ENCODE peak calls at places on chromosomes 16 and 17, in ten cellular contexts. V, Z, W, D, T, J, Y, O, S and K are unnamed samples.
A peak's percentile ranks its signal among the peaks of the same experiment; 100 is the strongest.

GRCh38 chr17:67993153-67993997 is 2.9 kb downstream of the C17orf58 start:
- DNase-seq in V (peak; percentile 94), Z (peak; percentile 61), W (peak; percentile 87), D (peak; percentile 97), T (peak; percentile 98), J (peak; percentile 85), Y (peak; percentile 74), O (peak; percentile 73), S (peak; percentile 90), K (peak; percentile 72)

GRCh38 chr17:66655861-66656260 is 179.1 kb upstream of the CACNG5 start:
- DNase-seq in V (peak; percentile 70), Z (no peak), W (no peak), D (no peak), T (peak; percentile 88), J (peak; percentile 32), Y (no peak), O (no peak), S (no peak), K (no peak)

GRCh38 chr17:66562119-66562518 is 259.7 kb downstream of the PRKCA start:
- DNase-seq in V (no peak), Z (no peak), W (no peak), D (no peak), T (no peak), J (no peak), Y (no peak), O (no peak), S (no peak), K (no peak)

GRCh38 chr17:75049057-75049456 is 2.0 kb downstream of the KCTD2 start:
- DNase-seq in V (no peak), Z (no peak), W (no peak), D (no peak), T (no peak), J (no peak), Y (no peak), O (no peak), S (no peak), K (no peak)

GRCh38 chr17:47172698-47173565 is 16.2 kb downstream of the CDC27 start:
- DNase-seq in V (no peak), Z (no peak), W (no peak), D (no peak), T (no peak), J (peak; percentile 6), Y (no peak), O (no peak), S (no peak), K (no peak)

GRCh38 chr17:77356690-77357201 is 216.0 kb downstream of the SEC14L1 start:
- DNase-seq in V (no peak), Z (no peak), W (no peak), D (no peak), T (peak; percentile 60), J (no peak), Y (no peak), O (no peak), S (peak; percentile 71), K (peak; percentile 28)

GRCh38 chr17:16211601-16212000 is 3.7 kb downstream of the NCOR1 start:
- DNase-seq in V (peak; percentile 51), Z (no peak), W (no peak), D (no peak), T (no peak), J (no peak), Y (no peak), O (no peak), S (no peak), K (no peak)

GRCh38 chr17:38588775-38589174 is 17.0 kb downstream of the SRCIN1 start:
- DNase-seq in V (no peak), Z (no peak), W (no peak), D (no peak), T (no peak), J (no peak), Y (no peak), O (no peak), S (no peak), K (no peak)

GRCh38 chr17:78419970-78420820 is 41.7 kb downstream of the PGS1 start:
- DNase-seq in V (no peak), Z (no peak), W (peak; percentile 41), D (no peak), T (no peak), J (no peak), Y (no peak), O (no peak), S (no peak), K (no peak)

GRCh38 chr17:78422872-78423588 is 44.6 kb downstream of the PGS1 start:
- DNase-seq in V (no peak), Z (no peak), W (no peak), D (no peak), T (no peak), J (no peak), Y (no peak), O (no peak), S (no peak), K (no peak)

GRCh38 chr17:78421534-78422266 is 43.3 kb downstream of the PGS1 start:
- DNase-seq in V (peak; percentile 85), Z (peak; percentile 65), W (peak; percentile 76), D (peak; percentile 76), T (peak; percentile 94), J (peak; percentile 82), Y (peak; percentile 68), O (peak; percentile 64), S (peak; percentile 88), K (peak; percentile 81)

GRCh38 chr17:78422267-78422605 is 43.8 kb downstream of the PGS1 start:
- DNase-seq in V (no peak), Z (no peak), W (no peak), D (no peak), T (no peak), J (no peak), Y (no peak), O (no peak), S (no peak), K (no peak)

DNA sequence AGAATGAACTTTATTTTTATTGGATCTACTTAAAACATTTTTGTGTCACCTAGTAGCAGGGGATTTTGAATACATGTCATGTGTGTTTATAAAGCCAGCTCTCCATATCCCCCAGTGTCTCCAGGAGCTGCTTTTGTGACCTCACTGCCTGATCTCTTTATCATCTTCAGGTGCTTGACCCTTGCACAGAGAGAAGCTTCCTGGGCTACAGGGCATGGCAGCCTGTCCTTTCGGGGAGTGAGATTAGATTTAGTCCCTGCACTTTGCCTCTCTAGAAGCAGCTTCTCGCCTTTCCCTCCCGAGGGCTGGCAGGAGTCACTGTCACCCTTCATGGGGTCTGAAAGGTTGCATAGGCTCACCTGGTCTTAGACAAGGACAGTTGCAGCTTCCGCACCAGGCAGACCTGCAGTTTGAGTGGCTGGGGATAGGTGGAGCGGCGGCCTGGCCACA is 42.7 kb downstream of the PGS1 start:
- DNase-seq in V (no peak), Z (no peak), W (no peak), D (no peak), T (no peak), J (no peak), Y (no peak), O (no peak), S (no peak), K (no peak)
- H3K4me1 ChIP-seq in V (peaks cover 34% of the 10 kb centered on the region), Z (peaks cover 11% of the 10 kb centered on the region), W (peaks cover 74% of the 10 kb centered on the region), D (no peaks in the 10 kb centered on the region), T (peaks cover 23% of the 10 kb centered on the region), J (peaks cover 40% of the 10 kb centered on the region), Y (no peaks in the 10 kb centered on the region), O (peaks cover 15% of the 10 kb centered on the region), S (no peaks in the 10 kb centered on the region), K (no peaks in the 10 kb centered on the region)

GRCh38 chr16:81544261-81544660 is 99.7 kb downstream of the CMIP start:
- DNase-seq in V (no peak), Z (no peak), W (no peak), D (no peak), T (no peak), J (no peak), Y (no peak), O (no peak), S (no peak), K (no peak)

GRCh38 chr16:81545470-81546175 is 101.0 kb downstream of the CMIP start:
- DNase-seq in V (no peak), Z (no peak), W (no peak), D (no peak), T (no peak), J (no peak), Y (no peak), O (no peak), S (no peak), K (no peak)

GRCh38 chr16:81542609-81543570 is 98.3 kb downstream of the CMIP start:
- DNase-seq in V (no peak), Z (no peak), W (no peak), D (no peak), T (no peak), J (no peak), Y (no peak), O (no peak), S (no peak), K (no peak)

GRCh38 chr16:81544691-81545365 is 100.2 kb downstream of the CMIP start:
- DNase-seq in V (peak; percentile 11), Z (no peak), W (no peak), D (no peak), T (no peak), J (no peak), Y (no peak), O (no peak), S (no peak), K (no peak)

GRCh38 chr16:81543571-81543970 is 99.0 kb downstream of the CMIP start:
- DNase-seq in V (peak; percentile 11), Z (no peak), W (no peak), D (no peak), T (peak; percentile 85), J (no peak), Y (no peak), O (no peak), S (no peak), K (no peak)
- H3K4me1 ChIP-seq in V (peaks cover 38% of the 10 kb centered on the region), Z (peaks cover 5% of the 10 kb centered on the region), W (peaks cover 32% of the 10 kb centered on the region), D (peaks cover 3% of the 10 kb centered on the region), T (peaks cover 33% of the 10 kb centered on the region), J (peaks cover 29% of the 10 kb centered on the region), Y (no peaks in the 10 kb centered on the region), O (peaks cover 13% of the 10 kb centered on the region), S (no peaks in the 10 kb centered on the region), K (peaks cover 39% of the 10 kb centered on the region)

DNA sequence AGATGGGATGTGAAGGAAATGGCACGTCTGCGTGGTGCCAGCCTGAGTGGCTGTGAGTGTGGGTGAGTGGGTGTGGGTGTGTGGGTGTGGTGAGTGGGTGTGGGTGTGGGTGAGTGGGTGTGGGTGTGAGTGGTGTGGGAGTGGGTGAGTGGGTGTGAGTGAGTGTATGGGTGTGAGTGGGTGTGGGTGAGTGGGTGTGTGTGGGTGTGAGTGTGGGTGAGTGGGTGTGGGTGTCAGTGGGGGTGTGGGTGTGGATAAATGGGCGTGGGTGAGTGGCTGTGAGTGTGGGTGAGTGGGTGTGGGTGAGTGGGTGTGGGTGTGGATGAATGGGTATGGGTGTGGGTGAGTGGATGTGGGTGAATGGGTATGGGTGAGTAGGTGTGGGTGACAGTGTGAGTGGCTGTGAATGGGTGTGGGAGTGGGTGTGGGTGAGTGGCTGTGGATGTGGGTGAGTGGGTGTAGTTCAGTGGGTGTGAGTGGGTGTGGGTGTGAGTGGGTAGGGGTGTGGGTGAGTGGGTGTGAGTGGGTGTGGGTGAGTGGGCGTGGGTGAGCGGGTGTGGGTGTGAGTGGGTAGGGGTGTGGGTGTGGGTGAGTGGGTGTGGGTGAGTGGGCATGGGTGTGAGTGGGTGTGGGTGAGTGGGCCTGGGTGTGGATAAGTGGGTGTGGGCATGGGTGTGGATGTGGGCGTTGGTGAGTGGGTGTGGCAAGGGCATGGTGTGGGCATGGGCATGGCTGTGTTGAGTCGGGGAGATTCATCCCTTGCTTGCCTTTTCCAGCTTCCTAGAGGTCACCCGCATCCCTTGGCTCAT is 80.8 kb downstream of the ZDHHC7 start:
- DNase-seq in V (no peak), Z (no peak), W (no peak), D (no peak), T (no peak), J (no peak), Y (no peak), O (no peak), S (peak; percentile 67), K (no peak)
- H3K4me1 ChIP-seq in V (peaks cover 48% of the 10 kb centered on the region), Z (peaks cover 4% of the 10 kb centered on the region), W (peaks cover 49% of the 10 kb centered on the region), D (no peaks in the 10 kb centered on the region), T (peaks cover 8% of the 10 kb centered on the region), J (peaks cover 15% of the 10 kb centered on the region), Y (peaks cover 19% of the 10 kb centered on the region), O (peaks cover 3% of the 10 kb centered on the region), S (no peaks in the 10 kb centered on the region), K (no peaks in the 10 kb centered on the region)

DNA sequence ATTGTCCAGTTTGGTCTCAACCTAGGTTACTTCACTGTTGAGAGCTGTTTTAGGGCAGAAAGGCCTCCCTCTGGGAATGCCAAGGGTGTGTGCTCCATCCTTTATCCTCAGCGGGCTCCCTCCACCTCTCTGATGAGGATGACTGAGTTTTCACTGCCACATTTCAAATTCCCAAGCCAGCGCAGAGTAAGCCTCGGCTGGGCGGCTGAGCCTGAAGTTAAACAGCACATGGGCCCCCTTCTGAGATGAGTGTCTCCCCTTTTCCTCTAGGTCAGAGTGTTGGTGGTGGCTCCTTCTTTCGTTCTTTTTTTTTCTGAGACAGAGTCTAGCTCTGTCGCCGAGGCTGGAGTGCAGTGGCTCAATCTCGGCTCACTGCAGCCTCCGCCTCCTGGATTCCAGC is 5.5 kb upstream of the GCSH start:
- DNase-seq in V (no peak), Z (no peak), W (no peak), D (no peak), T (no peak), J (no peak), Y (no peak), O (no peak), S (no peak), K (no peak)
- H3K4me1 ChIP-seq in V (peaks cover 5% of the 10 kb centered on the region), Z (peaks cover 6% of the 10 kb centered on the region), W (peaks cover 5% of the 10 kb centered on the region), D (peaks cover 5% of the 10 kb centered on the region), T (peaks cover 2% of the 10 kb centered on the region), J (peaks cover 2% of the 10 kb centered on the region), Y (no peaks in the 10 kb centered on the region), O (peaks cover 3% of the 10 kb centered on the region), S (no peaks in the 10 kb centered on the region), K (no peaks in the 10 kb centered on the region)